ENCODE peak calls at places on chromosome 7, in six cellular contexts. G is HCT116, E is PC-3, Y is neural progenitor cell, P is mesendoderm, C is neuronal stem cell. B is an unnamed sample.

GRCh38 chr7:77419102-77419501 is 3.0 kb upstream of the GSAP start:
- DNase-seq in C (no peak), E (no peak), P (no peak), Y (no peak), G (no peak), B (no peak)

GRCh38 chr7:1700086-1700485 is 30.0 kb downstream of the ELFN1 start:
- DNase-seq in P (no peak), C (no peak), E (no peak), Y (no peak), G (no peak), B (no peak)

GRCh38 chr7:109376576-109376975 is 806.9 kb downstream of the DNAJB9 start:
- DNase-seq in Y (no peak), E (peak; percentile 10), P (no peak), G (no peak), C (no peak), B (no peak)

GRCh38 chr7:57413529-57414398 is 36.2 kb upstream of the ZNF716 start:
- DNase-seq in C (no peak), P (no peak), G (no peak), Y (no peak), E (no peak), B (no peak)

GRCh38 chr7:44750921-44751571 is 2.4 kb downstream of the ZMIZ2 start:
- DNase-seq in P (no peak), C (no peak), Y (no peak), G (no peak), E (no peak), B (no peak)

GRCh38 chr7:80641548-80641947 is 3.1 kb downstream of the CD36 start:
- DNase-seq in G (no peak), Y (no peak), C (no peak), E (no peak), P (no peak), B (no peak)

GRCh38 chr7:22114440-22114981 is 168.8 kb upstream of the CDCA7L start:
- DNase-seq in E (no peak), G (no peak), P (no peak), C (no peak), Y (no peak), B (no peak)

GRCh38 chr7:98186452-98187137 is 24.6 kb upstream of the BHLHA15 start:
- DNase-seq in P (no peak), E (peak; percentile 38), Y (no peak), C (no peak), G (no peak), B (no peak)

GRCh38 chr7:31735991-31736982 is 49.3 kb downstream of the PPP1R17 start:
- DNase-seq in C (peak; percentile 81), Y (peak; percentile 80), E (peak; percentile 79), G (peak; percentile 35), P (peak; percentile 81), B (peak; percentile 81)

GRCh38 chr7:2728309-2729042 is 40.5 kb downstream of the AMZ1 start:
- DNase-seq in P (no peak), Y (no peak), C (no peak), E (no peak), G (no peak), B (no peak)

GRCh38 chr7:55557666-55558188 is 14.6 kb downstream of the VOPP1 start:
- DNase-seq in G (no peak), C (no peak), P (peak; percentile 70), E (no peak), Y (no peak), B (no peak)

GRCh38 chr7:105894131-105894530 is 17.7 kb upstream of the ATXN7L1 start:
- DNase-seq in C (no peak), E (no peak), G (no peak), Y (no peak), P (no peak), B (no peak)
- H3K9ac ChIP-seq in C (no peak overlapping the region), E (no peak overlapping the region), G (no peak overlapping the region), Y (no peak overlapping the region), P (no peak overlapping the region), B (no peak overlapping the region)

GRCh38 chr7:128906766-128907559 is 3.5 kb downstream of the KCP start:
- DNase-seq in G (no peak), P (no peak), C (no peak), Y (no peak), E (no peak), B (peak; percentile 49)
- H3K9ac ChIP-seq in G (no peak overlapping the region), P (no peak overlapping the region), C (peak overlapping the region; percentile 24), Y (no peak overlapping the region), E (no peak overlapping the region), B (no peak overlapping the region)

GRCh38 chr7:151862606-151863381 is 14.1 kb downstream of the PRKAG2 start:
- DNase-seq in G (no peak), P (no peak), C (no peak), Y (no peak), E (no peak), B (no peak)

GRCh38 chr7:151864081-151864480 is 12.8 kb downstream of the PRKAG2 start:
- DNase-seq in Y (no peak), C (no peak), E (no peak), G (no peak), P (no peak), B (no peak)

GRCh38 chr7:151864561-151864960 is 12.4 kb downstream of the PRKAG2 start:
- DNase-seq in P (no peak), Y (no peak), C (no peak), E (no peak), G (no peak), B (no peak)

GRCh38 chr7:151865070-151865670 is 11.7 kb downstream of the PRKAG2 start:
- DNase-seq in P (no peak), C (no peak), Y (no peak), G (no peak), E (no peak), B (no peak)

DNA sequence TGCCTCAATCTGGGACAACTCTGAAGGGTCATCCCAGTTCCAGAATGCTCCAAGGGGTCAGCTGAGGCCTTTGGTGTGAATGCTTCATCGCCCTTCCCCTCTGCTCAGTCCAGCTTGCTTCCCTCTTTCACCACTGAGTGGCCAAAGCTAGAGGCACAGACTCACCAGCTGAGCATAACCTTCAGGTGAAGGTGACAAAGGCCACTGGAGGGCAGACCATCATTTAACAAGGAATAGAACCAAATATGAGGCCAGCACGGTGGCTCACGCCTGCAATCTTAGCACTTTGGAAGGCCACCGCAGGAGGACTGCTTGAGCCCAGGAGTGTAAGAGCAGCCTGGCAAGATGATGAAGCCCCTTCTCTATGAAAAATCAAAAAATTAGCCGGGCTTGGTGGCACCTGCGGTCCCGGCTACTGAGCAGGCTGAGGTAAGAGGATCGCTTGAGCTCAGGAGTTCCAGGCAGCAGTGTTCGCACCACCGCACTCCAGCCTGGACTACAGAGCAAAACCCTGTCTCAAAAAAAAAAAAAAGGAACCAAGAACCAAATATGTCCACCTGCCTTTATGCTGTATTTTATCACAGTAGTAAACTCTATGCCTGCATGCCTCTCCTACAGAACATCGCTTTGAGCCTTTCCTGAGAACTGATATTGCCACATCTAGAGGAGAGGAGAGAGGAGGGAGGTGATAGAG is 13.4 kb downstream of the PRKAG2 start:
- DNase-seq in G (no peak), P (peak; percentile 84), Y (peak; percentile 45), E (no peak), C (no peak), B (peak; percentile 71)
- H3K9ac ChIP-seq in G (no peak overlapping the region), P (no peak overlapping the region), Y (no peak overlapping the region), E (no peak overlapping the region), C (no peak overlapping the region), B (no peak overlapping the region)

DNA sequence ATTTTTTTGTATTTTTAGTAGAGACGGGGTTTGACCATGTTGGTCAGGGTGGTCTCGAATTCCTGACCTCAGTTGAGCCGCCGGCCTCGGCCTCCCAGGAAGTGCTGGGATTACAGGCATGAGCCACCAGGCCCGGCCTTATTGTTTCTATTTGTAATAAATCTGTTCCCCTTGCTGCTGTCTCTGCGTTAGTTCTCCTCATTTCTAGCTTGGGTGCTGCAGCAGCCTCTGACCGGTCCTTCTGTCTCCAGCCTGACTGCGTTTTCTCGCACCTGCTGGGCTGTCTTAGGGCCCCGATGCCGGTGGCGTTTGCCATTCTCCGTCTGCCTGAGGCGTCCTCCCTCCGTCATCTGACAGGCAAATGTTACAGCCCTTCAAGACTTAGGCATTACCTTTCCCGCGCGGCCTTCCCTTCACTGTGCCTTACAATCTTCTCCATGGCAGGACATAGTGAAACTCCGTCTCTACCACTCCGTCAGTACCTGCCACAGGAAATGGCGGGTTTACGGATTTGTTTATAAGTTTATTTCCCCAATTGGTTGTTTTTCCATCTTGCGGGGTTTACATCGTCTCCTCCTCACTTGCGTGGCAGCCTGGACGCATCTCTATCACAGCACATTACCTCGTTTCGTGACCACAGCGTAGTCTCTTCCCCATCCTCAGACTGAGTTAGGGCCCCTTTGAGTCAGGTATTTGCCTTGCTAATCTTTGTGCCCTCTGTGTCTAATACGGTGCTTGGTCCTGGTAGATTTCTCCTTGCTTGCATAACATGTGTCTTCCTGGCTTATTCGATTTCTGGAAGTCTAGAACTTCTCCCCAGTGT is 2.3 kb upstream of the GIMAP8 start:
- DNase-seq in E (no peak), G (no peak), Y (no peak), P (no peak), C (no peak), B (no peak)
- H3K9ac ChIP-seq in E (no peak overlapping the region), G (no peak overlapping the region), Y (no peak overlapping the region), P (no peak overlapping the region), C (no peak overlapping the region), B (no peak overlapping the region)

GRCh38 chr7:139681463-139681755 is 96.4 kb downstream of the HIPK2 start:
- DNase-seq in C (no peak), P (peak; percentile 30), G (peak; percentile 37), E (no peak), Y (no peak), B (no peak)

GRCh38 chr7:139681812-139682135 is 96.0 kb downstream of the HIPK2 start:
- DNase-seq in G (no peak), Y (no peak), E (no peak), P (no peak), C (no peak), B (no peak)

GRCh38 chr7:139683137-139683871 is 94.5 kb downstream of the HIPK2 start:
- DNase-seq in E (peak; percentile 52), C (no peak), P (peak; percentile 87), G (no peak), Y (no peak), B (no peak)

GRCh38 chr7:139680676-139681462 is 96.9 kb downstream of the HIPK2 start:
- DNase-seq in P (peak; percentile 11), Y (no peak), E (peak; percentile 98), G (peak; percentile 92), C (no peak), B (no peak)

GRCh38 chr7:139682136-139683013 is 95.4 kb downstream of the HIPK2 start:
- DNase-seq in C (no peak), E (peak; percentile 88), P (peak; percentile 84), G (peak; percentile 61), Y (no peak), B (no peak)
- H3K9ac ChIP-seq in C (no peak overlapping the region), E (peak overlapping the region; percentile 100), P (no peak overlapping the region), G (peak overlapping the region; percentile 71), Y (no peak overlapping the region), B (no peak overlapping the region)

GRCh38 chr7:6680146-6680545 is 26.6 kb downstream of the ZNF12 start:
- DNase-seq in C (no peak), Y (no peak), E (no peak), G (no peak), P (no peak), B (no peak)
- H3K9ac ChIP-seq in C (no peak overlapping the region), Y (no peak overlapping the region), E (no peak overlapping the region), G (no peak overlapping the region), P (no peak overlapping the region), B (no peak overlapping the region)

GRCh38 chr7:99320371-99320770 is 5.3 kb upstream of the ARPC1A start:
- DNase-seq in E (no peak), G (no peak), C (no peak), Y (peak; percentile 13), P (peak; percentile 59), B (no peak)
- H3K9ac ChIP-seq in E (no peak overlapping the region), G (no peak overlapping the region), C (no peak overlapping the region), Y (peak overlapping the region; percentile 32), P (no peak overlapping the region), B (no peak overlapping the region)

B was measured in Karpas-422.